ENCODE peak calls at places on chromosomes 2 and 18, in five cellular contexts. R, U, K, Y and N are unnamed samples.
A peak's percentile ranks its signal among the peaks of the same experiment; 100 is the strongest.

GRCh38 chr2:235244497-235245215 is 249.2 kb upstream of the AGAP1 start:
- DNase-seq in Y (no peak), U (no peak), K (no peak), R (no peak), N (no peak)

GRCh38 chr2:57880967-57881366 is 165.6 kb upstream of the VRK2 start:
- DNase-seq in Y (no peak), U (no peak), K (no peak), R (peak; percentile 60), N (peak; percentile 80)

GRCh38 chr2:191625016-191625415 is 52.9 kb upstream of the NABP1 start:
- DNase-seq in Y (no peak), U (peak; percentile 75), R (no peak), K (no peak), N (no peak)

GRCh38 chr2:8684421-8684884 is 2.6 kb downstream of the ID2 start:
- DNase-seq in R (peak; percentile 51), U (peak; percentile 63), K (no peak), Y (peak; percentile 58), N (no peak)

GRCh38 chr2:101690547-101691182 is 6.8 kb upstream of the MAP4K4 start:
- DNase-seq in Y (peak; percentile 23), K (no peak), U (peak; percentile 48), R (no peak), N (no peak)

GRCh38 chr2:204545861-204546773 is 842 bp downstream of the PARD3B start:
- DNase-seq in R (no peak), U (no peak), K (no peak), Y (peak; percentile 62), N (peak; percentile 59)

GRCh38 chr2:74512744-74513604 is 1.3 kb upstream of the TLX2 start:
- DNase-seq in K (no peak), Y (no peak), R (no peak), U (peak; percentile 51), N (no peak)

GRCh38 chr18:62282188-62282629 is 42.9 kb upstream of the TNFRSF11A start:
- DNase-seq in U (no peak), Y (no peak), R (no peak), K (peak; percentile 56), N (no peak)

GRCh38 chr2:101474752-101475384 is at the start of gene RFX8:
- DNase-seq in Y (no peak), U (peak; percentile 53), K (peak; percentile 83), R (no peak), N (no peak)

GRCh38 chr2:102770506-102770905 is 8.7 kb downstream of the TMEM182 start:
- DNase-seq in Y (no peak), U (no peak), K (no peak), R (no peak), N (no peak)

GRCh38 chr2:199503148-199503547 is 45.4 kb upstream of the SATB2 start:
- DNase-seq in K (no peak), R (no peak), Y (no peak), U (no peak), N (no peak)

GRCh38 chr2:22579341-22579740 is 805.6 kb upstream of the KLHL29 start:
- DNase-seq in R (no peak), K (no peak), Y (no peak), U (no peak), N (no peak)

GRCh38 chr2:134039912-134040581 is 213.8 kb upstream of the MGAT5 start:
- DNase-seq in Y (no peak), K (no peak), R (no peak), U (no peak), N (no peak)